ENCODE peak calls at places on chromosome 3, in four cellular contexts. A, P, K and G are unnamed samples.

GRCh38 chr3:170721563-170721962 is 135.7 kb upstream of the SLC7A14 start:
- DNase-seq in A (no peak), P (no peak), K (no peak), G (no peak)

GRCh38 chr3:172257638-172258400 is 190.4 kb downstream of the GHSR start:
- DNase-seq in A (no peak), P (no peak), K (peak), G (no peak)

GRCh38 chr3:40057077-40057476 is 247.7 kb downstream of the MYRIP start:
- DNase-seq in A (no peak), P (no peak), K (no peak), G (no peak)

GRCh38 chr3:44969170-44969569 is 6.8 kb downstream of the ZDHHC3 start:
- DNase-seq in A (no peak), P (no peak), K (no peak), G (no peak)

GRCh38 chr3:57281710-57282109 is 10.8 kb downstream of the ASB14 start:
- DNase-seq in A (no peak), P (no peak), K (peak), G (peak)

GRCh38 chr3:177441813-177442646 is 244.7 kb upstream of the TBL1XR1 start:
- DNase-seq in A (no peak), P (no peak), K (no peak), G (peak)

GRCh38 chr3:35394400-35394799 is 244.9 kb upstream of the ARPP21 start:
- DNase-seq in A (no peak), P (no peak), K (no peak), G (no peak)

GRCh38 chr3:26312826-26313225 is 309.7 kb upstream of the LRRC3B start:
- DNase-seq in A (no peak), P (no peak), K (no peak), G (no peak)

GRCh38 chr3:23253214-23253613 is 50.1 kb downstream of the UBE2E2 start:
- DNase-seq in A (no peak), P (no peak), K (no peak), G (no peak)

GRCh38 chr3:197364410-197365071 is 66.1 kb upstream of the DLG1 start:
- DNase-seq in A (no peak), P (no peak), K (no peak), G (no peak)

GRCh38 chr3:54822206-54822605 is 105.7 kb downstream of the LRTM1 start:
- DNase-seq in A (no peak), P (no peak), K (peak), G (no peak)

DNA sequence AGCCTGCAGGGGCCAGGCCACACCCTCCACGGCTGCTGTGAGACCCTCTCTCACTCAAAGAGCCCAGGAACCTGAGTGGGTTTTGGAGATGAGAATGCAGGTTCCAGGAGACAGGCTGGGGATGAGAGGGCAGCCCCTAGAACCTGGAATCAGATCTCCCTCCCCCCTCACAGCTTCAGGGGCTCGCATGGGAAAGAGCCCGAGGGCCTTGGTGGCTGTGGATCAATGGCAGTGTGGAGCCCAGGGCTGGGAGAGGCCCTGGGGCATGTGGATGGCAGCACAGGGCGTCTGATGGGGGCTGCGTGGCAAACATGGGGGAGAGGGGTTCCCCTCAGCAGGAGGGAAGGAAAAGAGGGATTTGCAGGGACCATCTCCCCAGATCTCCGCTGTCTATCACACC is 112.8 kb upstream of the RPL32 start:
- DNase-seq in A (no peak), P (no peak), K (no peak), G (no peak)
- H3K9ac ChIP-seq in A (no peak), P (no peak), K (no peak), G (no peak)

DNA sequence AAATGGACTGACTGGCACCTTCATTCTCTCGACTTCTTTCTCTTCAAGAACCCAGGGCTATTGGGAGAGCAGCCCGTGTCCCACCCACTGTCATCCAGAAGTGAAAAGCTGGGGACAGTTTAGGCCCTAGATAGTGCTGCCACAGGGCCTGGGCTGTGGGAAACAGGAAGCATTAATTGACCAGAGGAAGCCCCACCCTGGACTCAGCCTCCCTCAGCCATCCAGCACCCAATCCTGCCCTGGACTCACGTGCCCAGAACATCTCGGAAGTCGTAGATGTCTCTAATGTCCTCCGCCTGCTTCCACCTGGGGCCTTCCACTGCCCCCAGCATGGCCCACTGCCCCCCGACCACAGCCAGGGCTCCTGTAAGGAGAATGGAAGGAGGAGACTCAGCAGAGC is 2.3 kb downstream of the CAMK1 start:
- DNase-seq in A (no peak), P (no peak), K (no peak), G (no peak)
- H3K23ac ChIP-seq in A (no peak), P (no peak), K (no peak), G (no peak)

DNA sequence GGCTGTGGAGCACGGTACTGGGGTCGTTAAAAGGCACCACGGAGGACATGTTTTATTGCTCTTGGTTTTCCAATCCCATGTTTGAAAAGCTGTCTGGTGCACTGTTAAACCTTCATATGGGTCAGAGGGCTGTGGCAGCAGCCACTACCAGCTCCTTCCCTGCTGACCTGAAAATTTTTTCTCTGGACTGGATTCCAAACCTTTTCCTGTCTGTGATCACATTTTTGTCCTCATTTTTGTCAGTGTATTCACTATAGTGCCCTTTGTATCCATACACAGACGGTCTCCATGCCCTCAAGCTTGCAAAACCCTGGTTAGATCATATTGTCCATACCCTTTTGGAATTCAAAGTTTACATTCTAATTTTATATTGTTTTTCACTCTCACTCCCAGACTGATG is 70.5 kb downstream of the NME9 start:
- DNase-seq in A (no peak), P (no peak), K (no peak), G (no peak)
- H3K9ac ChIP-seq in A (no peak), P (no peak), K (no peak), G (no peak)

GRCh38 chr3:157290761-157291160 is 130.8 kb upstream of the CCNL1 start:
- DNase-seq in A (no peak), P (no peak), K (peak), G (no peak)

GRCh38 chr3:157294444-157294843 is 134.5 kb upstream of the CCNL1 start:
- DNase-seq in A (no peak), P (no peak), K (no peak), G (no peak)

GRCh38 chr3:157300091-157300490 is 136.6 kb upstream of the PTX3 start:
- DNase-seq in A (no peak), P (no peak), K (no peak), G (no peak)

GRCh38 chr3:157294953-157295352 is 135.0 kb upstream of the CCNL1 start:
- DNase-seq in A (no peak), P (no peak), K (no peak), G (no peak)
- H3K23ac ChIP-seq in A (no peak), P (no peak), K (no peak), G (no peak)

GRCh38 chr3:98026425-98027083 is 8.6 kb downstream of the GABRR3 start:
- DNase-seq in A (no peak), P (no peak), K (no peak), G (no peak)
- H3K9ac ChIP-seq in A (no peak), P (no peak), K (no peak), G (no peak)

GRCh38 chr3:73622135-73622534 is 2.6 kb downstream of the PDZRN3 start:
- DNase-seq in A (peak), P (no peak), K (peak), G (no peak)
- H3K23ac ChIP-seq in A (no peak), P (no peak), K (no peak), G (no peak)